ENCODE peak calls at places on chromosomes 12 and 14, in six cellular contexts. T is glutamatergic neuron, Y is substantia nigra, F is NCI-H2107, M is NCI-H345, Z is H7. B is an unnamed sample.

GRCh38 chr12:110262442-110263388 is 18.3 kb upstream of the ATP2A2 start:
- DNase-seq in Y (no peak), T (no peak), Z (no peak), F (peak; percentile 66), M (no peak), B (peak; percentile 35)

GRCh38 chr14:61749867-61750266 is 12.4 kb upstream of the SNAPC1 start:
- DNase-seq in F (peak; percentile 91), Y (no peak), Z (peak; percentile 24), M (peak; percentile 66), T (no peak), B (peak; percentile 55)

GRCh38 chr12:40228727-40229126 is 3.9 kb downstream of the LRRK2 start:
- DNase-seq in T (no peak), M (no peak), Y (no peak), F (no peak), Z (no peak), B (no peak)

GRCh38 chr12:41515953-41516352 is 327.8 kb downstream of the PDZRN4 start:
- DNase-seq in Y (no peak), F (no peak), Z (no peak), T (no peak), M (no peak), B (no peak)

GRCh38 chr12:119940881-119941280 is 48.2 kb upstream of the BICDL1 start:
- DNase-seq in F (no peak), Z (no peak), Y (no peak), T (no peak), M (peak; percentile 66), B (no peak)

GRCh38 chr12:120252071-120252906 is 13.2 kb downstream of the PXN start:
- DNase-seq in Y (no peak), T (no peak), F (no peak), M (no peak), Z (no peak), B (no peak)

GRCh38 chr14:30242742-30243141 is 315.1 kb upstream of the PRKD1 start:
- DNase-seq in Z (no peak), F (no peak), T (no peak), Y (no peak), M (no peak), B (no peak)

GRCh38 chr12:14921218-14921617 is 17.1 kb downstream of the ERP27 start:
- DNase-seq in F (no peak), Z (no peak), T (no peak), Y (no peak), M (no peak), B (no peak)

GRCh38 chr12:4421590-4422031 is 24.0 kb downstream of the FGF6 start:
- DNase-seq in T (no peak), F (peak; percentile 30), Z (peak; percentile 89), Y (no peak), M (peak; percentile 60), B (no peak)

B was measured in DMS79 treated with DMSO at 0.1 percent for 48 hours.